ENCODE peak calls at places on chromosomes 5 and 9, in seven cellular contexts. C is skeletal muscle cell, M is uterus, W is GM23248, Q is IMR-90, B is HCT116, Y is AG09309. V is an unnamed sample.

GRCh38 chr9:29440449-29440848 is 1867.2 kb upstream of the C9orf72 start:
- DNase-seq in Q (no peak), M (no peak), Y (no peak), C (no peak), W (no peak), B (no peak), V (no peak)

GRCh38 chr9:136259836-136260235 is 14.2 kb upstream of the QSOX2 start:
- DNase-seq in Y (no peak), B (no peak), C (no peak), Q (no peak), M (no peak), W (no peak), V (no peak)

GRCh38 chr5:181005791-181006190 is 17.1 kb downstream of the BTNL3 start:
- DNase-seq in B (no peak), W (no peak), M (no peak), Y (no peak), C (no peak), Q (no peak), V (no peak)

GRCh38 chr5:132064738-132065331 is 4.4 kb downstream of the IL3 start:
- DNase-seq in M (peak; percentile 52), Q (peak; percentile 70), B (peak; percentile 71), Y (no peak), C (no peak), W (peak; percentile 72), V (peak; percentile 74)

GRCh38 chr5:178279026-178279722 is 46.6 kb upstream of the PHYKPL start:
- DNase-seq in B (no peak), C (no peak), Y (no peak), M (no peak), Q (no peak), W (peak; percentile 6), V (no peak)

GRCh38 chr5:153619706-153620105 is 129.2 kb downstream of the GRIA1 start:
- DNase-seq in C (no peak), W (peak; percentile 41), M (no peak), Y (no peak), Q (peak; percentile 69), B (no peak), V (peak; percentile 62)

GRCh38 chr9:129137292-129138143 is 26.3 kb downstream of the PTPA start:
- DNase-seq in Q (no peak), W (no peak), M (no peak), B (no peak), C (no peak), Y (no peak), V (no peak)

GRCh38 chr9:93908591-93909241 is 46.4 kb downstream of the BARX1 start:
- DNase-seq in W (peak; percentile 9), Y (no peak), C (no peak), B (no peak), M (no peak), Q (no peak), V (no peak)

GRCh38 chr5:149697001-149697400 is 33.1 kb upstream of the PPARGC1B start:
- DNase-seq in Y (no peak), B (no peak), W (peak; percentile 10), C (no peak), M (no peak), Q (peak; percentile 13), V (peak; percentile 13)

GRCh38 chr9:109639666-109640231 is 140.2 kb upstream of the PALM2AKAP2 start:
- DNase-seq in M (no peak), Q (no peak), W (no peak), C (no peak), Y (no peak), B (no peak), V (no peak)

GRCh38 chr9:121239851-121240250 is 28.1 kb upstream of the GSN start:
- DNase-seq in M (no peak), W (no peak), Y (no peak), B (no peak), Q (no peak), C (no peak), V (no peak)

GRCh38 chr5:128825826-128826225 is 139.5 kb upstream of the SLC27A6 start:
- DNase-seq in Y (no peak), M (no peak), Q (peak; percentile 17), W (peak; percentile 56), C (peak; percentile 25), B (no peak), V (peak; percentile 68)

GRCh38 chr5:154943527-154943926 is 2.7 kb downstream of the MRPL22 start:
- DNase-seq in M (no peak), B (no peak), W (no peak), Q (no peak), Y (no peak), C (no peak), V (no peak)

GRCh38 chr9:93473411-93473810 is 20.0 kb upstream of the FAM120AOS start:
- DNase-seq in B (no peak), C (no peak), Q (peak; percentile 61), M (no peak), Y (no peak), W (peak; percentile 70), V (peak; percentile 66)

GRCh38 chr5:24177821-24178220 is 467.0 kb downstream of the CDH10 start:
- DNase-seq in Y (no peak), B (no peak), W (peak; percentile 52), Q (no peak), C (no peak), M (no peak), V (no peak)

GRCh38 chr5:154042751-154043150 is 4.0 kb downstream of the MFAP3 start:
- DNase-seq in C (no peak), Q (no peak), W (peak; percentile 55), Y (no peak), M (no peak), B (no peak), V (no peak)

GRCh38 chr5:148708854-148709253 is 54.5 kb upstream of the HTR4 start:
- DNase-seq in M (no peak), B (no peak), Q (no peak), Y (no peak), C (no peak), W (no peak), V (no peak)

GRCh38 chr5:169991115-169991514 is 10.8 kb upstream of the INSYN2B start:
- DNase-seq in B (no peak), C (no peak), Y (no peak), W (no peak), Q (no peak), M (no peak), V (no peak)

GRCh38 chr5:32709789-32710334 is 1.3 kb upstream of the NPR3 start:
- DNase-seq in B (peak; percentile 53), Q (peak; percentile 79), C (no peak), W (peak; percentile 91), Y (peak; percentile 32), M (peak; percentile 62), V (peak; percentile 85)

GRCh38 chr9:131624636-131625241 is 79.4 kb downstream of the PRRT1B start:
- DNase-seq in B (no peak), M (no peak), C (no peak), W (peak; percentile 38), Q (peak; percentile 40), Y (no peak), V (peak; percentile 23)

GRCh38 chr5:32642276-32643002 is 57.1 kb downstream of the SUB1 start:
- DNase-seq in Y (no peak), B (no peak), C (no peak), M (no peak), Q (peak; percentile 61), W (peak; percentile 42), V (peak; percentile 14)

DNA sequence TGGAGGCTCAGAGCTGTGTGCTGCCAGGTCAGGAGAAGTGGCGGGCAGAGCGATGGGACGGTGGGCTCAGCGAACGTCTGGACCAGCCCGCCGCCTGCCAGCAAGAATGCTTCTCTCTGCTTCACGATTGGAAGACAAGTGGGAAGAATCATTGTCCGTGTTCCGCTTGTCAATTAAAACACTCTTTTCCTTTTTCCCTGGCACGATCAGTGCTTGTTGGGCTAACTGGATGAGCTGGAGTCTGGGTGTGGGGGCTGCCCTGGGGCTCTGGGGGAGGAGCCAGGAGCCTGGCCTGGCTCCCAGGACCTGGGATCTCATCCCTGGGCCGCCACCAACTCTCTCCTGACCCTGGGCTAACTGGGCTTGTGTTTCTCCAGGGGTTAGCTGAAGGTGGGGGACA is 1.7 kb downstream of the COL5A1 start:
- DNase-seq in C (no peak), B (no peak), Q (peak; percentile 45), Y (no peak), W (peak; percentile 79), M (peak; percentile 77), V (peak; percentile 48)
- H3K4me3 ChIP-seq in C (peak overlapping the region; percentile 85), B (no peak overlapping the region), Q (peak overlapping the region; percentile 84), Y (peak overlapping the region; percentile 86), W (peak overlapping the region; percentile 100), M (peak overlapping the region; percentile 63), V (peak overlapping the region; percentile 74)

GRCh38 chr5:270340-270739 is 1.1 kb upstream of the PDCD6 start:
- DNase-seq in B (no peak), M (no peak), Q (no peak), W (no peak), Y (no peak), C (no peak), V (no peak)
- H3K4me3 ChIP-seq in B (peak overlapping the region; percentile 57), M (no peak overlapping the region), Q (no peak overlapping the region), W (peak overlapping the region; percentile 72), Y (no peak overlapping the region), C (peak overlapping the region; percentile 85), V (no peak overlapping the region)

DNA sequence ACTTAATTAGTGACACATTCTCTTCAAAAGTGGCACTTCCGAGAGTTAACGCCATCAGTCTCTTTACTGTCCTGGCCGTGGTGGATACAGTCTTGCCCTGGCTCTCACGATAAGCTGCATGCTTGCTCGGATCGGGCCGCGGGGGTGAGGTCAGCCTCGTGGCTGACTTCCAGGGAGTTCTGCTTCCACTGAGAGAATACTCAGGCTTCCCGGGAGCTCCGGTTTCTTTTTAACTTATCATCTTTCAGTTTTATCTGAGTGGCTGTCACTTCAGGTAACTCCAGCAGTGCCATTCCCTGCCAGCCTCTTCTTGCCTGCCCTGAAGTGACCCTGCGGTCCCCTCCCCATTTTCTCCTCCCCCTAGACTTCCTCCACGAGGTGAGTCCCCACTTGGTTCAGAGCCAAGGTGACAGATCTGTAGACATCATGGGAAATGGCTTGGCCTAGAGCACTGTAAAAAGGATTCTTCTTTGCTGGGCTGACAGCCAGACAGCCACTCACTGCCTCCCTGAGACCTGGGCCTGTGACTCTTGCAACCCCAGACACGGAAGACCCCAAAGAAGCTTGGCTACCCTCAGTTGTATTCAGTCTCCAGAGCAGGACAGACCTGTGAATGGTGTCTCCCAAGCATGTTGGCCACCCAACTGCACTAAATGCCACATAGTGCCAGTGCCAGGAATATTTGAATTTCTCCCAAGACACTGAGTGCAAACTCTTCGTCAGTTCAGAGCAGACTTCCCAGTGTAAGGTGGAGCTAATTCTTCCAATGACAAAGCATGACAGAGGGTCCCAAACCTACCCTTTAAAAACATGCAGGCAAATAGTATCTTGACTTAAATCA is 95.1 kb downstream of the DAPK1 start:
- DNase-seq in M (peak; percentile 73), B (no peak), Q (peak; percentile 69), Y (no peak), W (peak; percentile 86), C (no peak), V (peak; percentile 79)
- H3K4me3 ChIP-seq in M (no peak overlapping the region), B (no peak overlapping the region), Q (no peak overlapping the region), Y (no peak overlapping the region), W (peak overlapping the region; percentile 35), C (no peak overlapping the region), V (no peak overlapping the region)

DNA sequence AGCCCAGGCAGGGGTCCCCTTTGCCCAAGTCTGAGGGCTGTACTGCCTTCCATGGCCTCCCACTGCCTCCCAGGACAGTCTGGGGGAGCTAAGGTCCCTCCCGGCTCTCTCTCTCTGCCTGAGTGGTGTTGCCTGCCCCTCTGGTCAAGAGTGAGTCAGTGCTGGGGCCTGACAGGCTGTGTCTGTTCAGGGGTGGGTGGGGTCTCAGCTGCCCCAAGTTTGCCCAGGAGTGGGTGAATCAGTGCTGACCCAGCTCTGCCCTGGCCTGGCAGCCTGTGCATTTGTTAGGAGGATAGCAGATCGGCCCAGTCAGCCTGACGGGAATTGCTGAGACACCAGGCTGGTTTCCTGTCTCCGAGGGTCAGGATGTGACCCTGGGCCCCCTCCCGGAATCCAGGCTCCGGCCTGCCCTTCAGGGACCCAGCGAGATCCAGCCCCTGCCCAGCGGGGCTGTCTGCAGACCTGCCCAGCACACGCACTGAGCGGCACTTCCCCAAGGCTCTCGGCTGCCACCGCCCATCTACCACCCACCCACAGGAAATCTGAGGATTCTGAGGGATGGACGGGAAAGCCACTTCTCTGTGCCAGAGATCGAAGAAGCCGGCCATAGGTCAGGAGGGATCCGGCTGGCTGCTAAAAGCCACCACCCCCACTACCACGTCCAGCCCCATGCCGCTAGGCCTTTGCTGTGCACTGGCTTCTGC is 15.9 kb downstream of the ENG start:
- DNase-seq in M (peak; percentile 73), B (no peak), Y (peak; percentile 82), C (peak; percentile 82), W (peak; percentile 99), Q (peak; percentile 93), V (peak; percentile 96)
- H3K4me3 ChIP-seq in M (no peak overlapping the region), B (no peak overlapping the region), Y (peak overlapping the region; percentile 19), C (no peak overlapping the region), W (peak overlapping the region; percentile 44), Q (no peak overlapping the region), V (no peak overlapping the region)

V was measured in fibroblast of lung.